ENCODE peak calls at places on chromosomes 1 and 21, in five cellular contexts. One of them, this sample, is unnamed.

GRCh38 chr1:5503556-5504363 is 488.5 kb downstream of the NPHP4 start:
- DNase-seq in neuronal stem cell: no peak
- DNase-seq in LHCN-M2: no peak
- DNase-seq in memory B cell: no peak
- DNase-seq in AG08396: no peak
- DNase-seq in this sample: no peak

GRCh38 chr1:2494323-2494693 is 18.2 kb downstream of the PLCH2 start:
- DNase-seq in AG08396: no peak
- DNase-seq in neuronal stem cell: no peak
- DNase-seq in memory B cell: no peak
- DNase-seq in LHCN-M2: no peak
- DNase-seq in this sample: no peak

GRCh38 chr1:229032455-229032854 is 238.5 kb upstream of the RAB4A start:
- DNase-seq in neuronal stem cell: no peak
- DNase-seq in LHCN-M2: no peak
- DNase-seq in AG08396: no peak
- DNase-seq in memory B cell: no peak
- DNase-seq in this sample: no peak

GRCh38 chr1:173414136-173414535 is 63.0 kb upstream of the PRDX6 start:
- DNase-seq in LHCN-M2: no peak
- DNase-seq in memory B cell: no peak
- DNase-seq in AG08396: no peak
- DNase-seq in neuronal stem cell: no peak
- DNase-seq in this sample: peak

GRCh38 chr1:223847781-223848345 is 2.1 kb upstream of the TP53BP2 start:
- DNase-seq in neuronal stem cell: no peak
- DNase-seq in LHCN-M2: no peak
- DNase-seq in memory B cell: no peak
- DNase-seq in AG08396: no peak
- DNase-seq in this sample: no peak

GRCh38 chr1:77565321-77565720 is 117.1 kb downstream of the ZZZ3 start:
- DNase-seq in LHCN-M2: no peak
- DNase-seq in neuronal stem cell: no peak
- DNase-seq in memory B cell: no peak
- DNase-seq in AG08396: no peak
- DNase-seq in this sample: no peak

GRCh38 chr1:69524010-69524409 is 43.7 kb upstream of the LRRC7 start:
- DNase-seq in LHCN-M2: no peak
- DNase-seq in memory B cell: no peak
- DNase-seq in AG08396: no peak
- DNase-seq in neuronal stem cell: no peak
- DNase-seq in this sample: no peak

GRCh38 chr1:112956503-112957132 is 622 bp upstream of the SLC16A1 start:
- DNase-seq in memory B cell: no peak
- DNase-seq in AG08396: no peak
- DNase-seq in LHCN-M2: no peak
- DNase-seq in neuronal stem cell: no peak
- DNase-seq in this sample: no peak

GRCh38 chr1:159949123-159949522 is 3.7 kb upstream of the IGSF9 start:
- DNase-seq in LHCN-M2: no peak
- DNase-seq in AG08396: no peak
- DNase-seq in neuronal stem cell: no peak
- DNase-seq in memory B cell: no peak
- DNase-seq in this sample: no peak

GRCh38 chr1:181102841-181103240 is 14.3 kb downstream of the IER5 start:
- DNase-seq in neuronal stem cell: no peak
- DNase-seq in LHCN-M2: no peak
- DNase-seq in AG08396: no peak
- DNase-seq in memory B cell: no peak
- DNase-seq in this sample: no peak

GRCh38 chr1:103074224-103074623 is 34.1 kb downstream of the COL11A1 start:
- DNase-seq in memory B cell: no peak
- DNase-seq in AG08396: no peak
- DNase-seq in LHCN-M2: no peak
- DNase-seq in neuronal stem cell: no peak
- DNase-seq in this sample: no peak

GRCh38 chr1:30484668-30485067 is 238.7 kb downstream of the MATN1 start:
- DNase-seq in AG08396: no peak
- DNase-seq in memory B cell: no peak
- DNase-seq in LHCN-M2: no peak
- DNase-seq in neuronal stem cell: no peak
- DNase-seq in this sample: no peak

GRCh38 chr1:57546931-57547330 is 123.1 kb upstream of the DAB1 start:
- DNase-seq in LHCN-M2: no peak
- DNase-seq in AG08396: no peak
- DNase-seq in neuronal stem cell: no peak
- DNase-seq in memory B cell: no peak
- DNase-seq in this sample: no peak

GRCh38 chr1:63152572-63152971 is 169.8 kb upstream of the FOXD3 start:
- DNase-seq in LHCN-M2: no peak
- DNase-seq in neuronal stem cell: no peak
- DNase-seq in AG08396: no peak
- DNase-seq in memory B cell: no peak
- DNase-seq in this sample: no peak

GRCh38 chr1:6496890-6497214 is 5.4 kb upstream of the PLEKHG5 start:
- DNase-seq in memory B cell: no peak
- DNase-seq in LHCN-M2: no peak
- DNase-seq in AG08396: no peak
- DNase-seq in neuronal stem cell: no peak
- DNase-seq in this sample: no peak

GRCh38 chr1:53633073-53633704 is 105.8 kb downstream of the GLIS1 start:
- DNase-seq in AG08396: no peak
- DNase-seq in LHCN-M2: no peak
- DNase-seq in neuronal stem cell: no peak
- DNase-seq in memory B cell: no peak
- DNase-seq in this sample: no peak

GRCh38 chr1:161089251-161089924 is at the start of gene NECTIN4:
- DNase-seq in neuronal stem cell: no peak
- DNase-seq in memory B cell: no peak
- DNase-seq in AG08396: no peak
- DNase-seq in LHCN-M2: no peak
- DNase-seq in this sample: no peak

GRCh38 chr1:180188103-180188506 is 33.4 kb downstream of the QSOX1 start:
- DNase-seq in LHCN-M2: peak
- DNase-seq in memory B cell: no peak
- DNase-seq in AG08396: peak
- DNase-seq in neuronal stem cell: peak
- DNase-seq in this sample: no peak

GRCh38 chr1:109802901-109803561 is 39.3 kb upstream of the EPS8L3 start:
- DNase-seq in memory B cell: no peak
- DNase-seq in AG08396: no peak
- DNase-seq in LHCN-M2: peak
- DNase-seq in neuronal stem cell: no peak
- DNase-seq in this sample: no peak

GRCh38 chr1:119974013-119974412 is 77.7 kb upstream of the ADAM30 start:
- DNase-seq in neuronal stem cell: no peak
- DNase-seq in AG08396: no peak
- DNase-seq in memory B cell: no peak
- DNase-seq in LHCN-M2: no peak
- DNase-seq in this sample: no peak

GRCh38 chr1:163896001-163896400 is 574.2 kb downstream of the NUF2 start:
- DNase-seq in neuronal stem cell: no peak
- DNase-seq in memory B cell: no peak
- DNase-seq in AG08396: no peak
- DNase-seq in LHCN-M2: peak
- DNase-seq in this sample: no peak

GRCh38 chr1:38716229-38716628 is 143.3 kb downstream of the RRAGC start:
- DNase-seq in neuronal stem cell: no peak
- DNase-seq in memory B cell: no peak
- DNase-seq in AG08396: no peak
- DNase-seq in LHCN-M2: no peak
- DNase-seq in this sample: no peak

GRCh38 chr21:42413500-42413899 is 9.8 kb downstream of the UBASH3A start:
- DNase-seq in LHCN-M2: no peak
- DNase-seq in neuronal stem cell: no peak
- DNase-seq in AG08396: no peak
- DNase-seq in memory B cell: no peak
- DNase-seq in this sample: no peak